ENCODE peak calls at places on chromosomes 16 and 17, in five cellular contexts. M is Panc1, U is lower leg skin, K is prostate gland, J is psoas muscle. Q is an unnamed sample.

GRCh38 chr16:19757026-19757425 is 39.0 kb downstream of the IQCK start:
- DNase-seq in M (no peak), U (no peak), K (no peak), J (no peak), Q (no peak)

GRCh38 chr16:88536510-88536909 is 33.7 kb upstream of the ZC3H18 start:
- DNase-seq in M (no peak), U (no peak), K (no peak), J (peak; percentile 36), Q (no peak)

GRCh38 chr17:80822021-80822699 is 169.5 kb upstream of the CHMP6 start:
- DNase-seq in M (no peak), U (peak; percentile 76), K (no peak), J (peak; percentile 8), Q (no peak)

GRCh38 chr16:77409311-77409710 is 25.5 kb downstream of the ADAMTS18 start:
- DNase-seq in M (no peak), U (no peak), K (no peak), J (no peak), Q (no peak)

GRCh38 chr17:78865682-78866390 is 25.2 kb upstream of the USP36 start:
- DNase-seq in M (peak; percentile 71), U (peak; percentile 95), K (peak; percentile 65), J (peak; percentile 88), Q (peak; percentile 86)

GRCh38 chr16:68750243-68750642 is 13.2 kb downstream of the CDH1 start:
- DNase-seq in M (no peak), U (no peak), K (no peak), J (no peak), Q (no peak)

GRCh38 chr17:59375858-59376257 is 44.4 kb downstream of the YPEL2 start:
- DNase-seq in M (no peak), U (no peak), K (no peak), J (no peak), Q (no peak)

GRCh38 chr17:76879691-76880090 is 11.5 kb downstream of the MGAT5B start:
- DNase-seq in M (no peak), U (no peak), K (no peak), J (no peak), Q (no peak)

GRCh38 chr16:8355714-8356113 is 234.6 kb downstream of the TMEM114 start:
- DNase-seq in M (no peak), U (no peak), K (no peak), J (no peak), Q (no peak)

GRCh38 chr17:30219315-30219714 is 16.2 kb downstream of the SLC6A4 start:
- DNase-seq in M (no peak), U (no peak), K (no peak), J (no peak), Q (peak; percentile 17)

GRCh38 chr17:82592751-82593589 is 55.3 kb downstream of the WDR45B start:
- DNase-seq in M (no peak), U (peak; percentile 92), K (peak; percentile 81), J (peak; percentile 82), Q (no peak)

GRCh38 chr17:21688293-21688949 is 3.9 kb upstream of the KCNJ18 start:
- DNase-seq in M (no peak), U (no peak), K (no peak), J (no peak), Q (no peak)

GRCh38 chr17:53607475-53607874 is 215.3 kb upstream of the KIF2B start:
- DNase-seq in M (no peak), U (no peak), K (no peak), J (no peak), Q (no peak)

GRCh38 chr17:45019177-45019711 is 32.2 kb downstream of the DCAKD start:
- DNase-seq in M (no peak), U (no peak), K (no peak), J (peak; percentile 71), Q (no peak)

GRCh38 chr17:15263680-15264079 is 1.4 kb downstream of the PMP22 start:
- DNase-seq in M (no peak), U (no peak), K (no peak), J (no peak), Q (no peak)

GRCh38 chr17:49132699-49133364 is at the start of gene B4GALNT2:
- DNase-seq in M (no peak), U (no peak), K (no peak), J (peak; percentile 56), Q (no peak)

GRCh38 chr17:21452377-21453143 is 76.4 kb downstream of the KCNJ12 start:
- DNase-seq in M (no peak), U (peak; percentile 90), K (peak; percentile 13), J (peak; percentile 74), Q (peak; percentile 75)

GRCh38 chr17:48724241-48725004 is 1.4 kb downstream of the PRAC2 start:
- DNase-seq in M (peak; percentile 22), U (peak; percentile 97), K (peak; percentile 94), J (peak; percentile 90), Q (no peak)

GRCh38 chr16:86579268-86580062 is 1.1 kb downstream of the FOXL1 start:
- DNase-seq in M (no peak), U (peak; percentile 65), K (no peak), J (no peak), Q (peak; percentile 76)

GRCh38 chr16:76946879-76947278 is 244.1 kb upstream of the MON1B start:
- DNase-seq in M (no peak), U (no peak), K (peak; percentile 18), J (no peak), Q (no peak)

GRCh38 chr16:87304951-87305350 is 12.2 kb downstream of the C16orf95 start:
- DNase-seq in M (no peak), U (peak; percentile 79), K (no peak), J (no peak), Q (no peak)

GRCh38 chr16:14608604-14609003 is 21.5 kb downstream of the PARN start:
- DNase-seq in M (no peak), U (no peak), K (no peak), J (no peak), Q (no peak)

GRCh38 chr17:20995164-20995872 is 47.5 kb downstream of the USP22 start:
- DNase-seq in M (no peak), U (peak; percentile 82), K (no peak), J (peak; percentile 47), Q (no peak)

GRCh38 chr16:16004314-16004749 is 54.9 kb downstream of the ABCC1 start:
- DNase-seq in M (no peak), U (no peak), K (no peak), J (no peak), Q (no peak)

GRCh38 chr17:82314721-82315605 is 2.4 kb downstream of the CD7 start:
- DNase-seq in M (no peak), U (no peak), K (no peak), J (no peak), Q (no peak)

GRCh38 chr16:10202650-10203049 is 20.4 kb upstream of the GRIN2A start:
- DNase-seq in M (no peak), U (no peak), K (no peak), J (no peak), Q (no peak)

GRCh38 chr16:50351952-50352351 is 16.8 kb downstream of the BRD7 start:
- DNase-seq in M (no peak), U (no peak), K (no peak), J (no peak), Q (no peak)

GRCh38 chr17:74677558-74678466 is 34.9 kb downstream of the CD300LF start:
- DNase-seq in M (no peak), U (peak; percentile 78), K (no peak), J (peak; percentile 78), Q (peak; percentile 72)

GRCh38 chr17:11909348-11909747 is 87.9 kb downstream of the ZNF18 start:
- DNase-seq in M (no peak), U (no peak), K (no peak), J (no peak), Q (no peak)
- TF ChIP-seq CTCF in M (peak; percentile 13), U (no peak), K (no peak), J (no peak), Q (no peak)

DNA sequence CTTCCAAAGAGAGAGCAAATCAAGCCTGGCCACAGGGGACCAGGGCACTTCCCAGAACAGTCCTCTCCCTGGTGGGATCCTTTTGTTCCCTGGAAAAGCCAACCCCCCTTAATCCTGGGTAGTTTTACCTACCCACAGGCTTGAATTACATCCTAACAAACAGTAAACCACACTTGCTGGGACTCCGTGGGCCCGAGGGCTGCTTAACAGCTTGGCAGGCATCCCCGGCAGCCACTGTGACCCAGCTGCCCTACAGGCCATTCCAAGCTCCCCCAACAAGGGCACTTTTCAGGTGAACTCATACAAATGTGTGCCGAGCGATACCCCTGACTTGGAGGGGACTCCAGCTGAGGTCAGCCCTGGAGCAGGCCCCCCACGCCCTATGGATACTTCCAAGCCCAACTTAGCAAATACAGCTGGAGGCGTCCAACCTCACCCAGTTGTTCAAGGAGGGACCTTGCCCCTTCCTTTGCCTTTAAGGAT is 26.4 kb downstream of the ADCY9 start:
- DNase-seq in M (no peak), U (peak; percentile 70), K (no peak), J (no peak), Q (peak; percentile 77)
- H3K4me3 ChIP-seq in M (no peak overlapping the region), U (no peak overlapping the region), K (no peak overlapping the region), J (peak overlapping the region; percentile 45), Q (peak overlapping the region; percentile 31)

GRCh38 chr16:26464576-26465266 is 602.0 kb upstream of the C16orf82 start:
- DNase-seq in M (no peak), U (no peak), K (no peak), J (no peak), Q (no peak)
- TF ChIP-seq CTCF in M (no peak), U (no peak), K (no peak), J (no peak), Q (no peak)

GRCh38 chr17:72123964-72124791 is 3.4 kb downstream of the SOX9 start:
- DNase-seq in M (no peak), U (no peak), K (no peak), J (no peak), Q (no peak)
- H3K4me3 ChIP-seq in M (peak overlapping the region; percentile 63), U (no peak overlapping the region), K (peak overlapping the region; percentile 81), J (peak overlapping the region; percentile 6), Q (peak overlapping the region; percentile 75)

GRCh38 chr17:38572292-38572664 is 33.5 kb downstream of the SRCIN1 start:
- DNase-seq in M (no peak), U (no peak), K (no peak), J (no peak), Q (no peak)

GRCh38 chr17:38574712-38575111 is 31.0 kb downstream of the SRCIN1 start:
- DNase-seq in M (no peak), U (no peak), K (no peak), J (no peak), Q (no peak)

GRCh38 chr17:38572665-38573365 is 32.9 kb downstream of the SRCIN1 start:
- DNase-seq in M (no peak), U (no peak), K (no peak), J (no peak), Q (no peak)

GRCh38 chr17:38569701-38570512 is 35.8 kb downstream of the SRCIN1 start:
- DNase-seq in M (no peak), U (no peak), K (no peak), J (no peak), Q (no peak)

DNA sequence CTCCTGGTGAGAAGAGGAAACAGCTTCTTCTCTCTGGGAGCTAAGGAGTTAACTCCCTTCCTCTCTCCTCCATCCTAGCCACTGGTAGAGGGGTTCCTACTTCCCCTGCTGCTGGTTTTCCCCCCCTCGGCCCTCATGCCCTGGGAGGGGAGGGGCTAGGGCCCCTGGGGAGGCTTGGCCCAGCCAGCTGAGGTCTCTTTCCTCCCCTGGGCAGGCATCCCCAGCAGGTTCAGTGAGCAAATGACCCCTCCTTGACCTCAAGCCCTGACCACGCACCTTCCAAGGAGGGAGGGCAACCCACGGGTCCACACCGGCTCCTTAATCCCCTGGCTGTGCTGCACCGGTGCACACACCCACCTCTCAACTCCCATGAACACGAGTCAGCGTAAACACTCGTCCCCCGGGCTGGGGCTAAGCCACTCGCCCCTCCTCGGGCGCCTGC is 33.9 kb downstream of the SRCIN1 start:
- DNase-seq in M (no peak), U (no peak), K (no peak), J (no peak), Q (no peak)
- TF ChIP-seq CTCF in M (no peak), U (no peak), K (no peak), J (no peak), Q (no peak)